ENCODE peak calls at places on chromosomes 4 and X, in four cellular contexts. C is brain microvascular endothelial cell, B is GM23338, L is spleen. K is an unnamed sample.

GRCh38 chr4:52071786-52072552 is 20.9 kb downstream of the SPATA18 start:
- DNase-seq in L (no peak), B (no peak), C (no peak), K (no peak)

GRCh38 chrX:153884136-153885076 is 1.6 kb downstream of the L1CAM start:
- DNase-seq in C (no peak), B (peak), L (no peak), K (no peak)

GRCh38 chrX:107000013-107000515 is at the start of gene MORC4:
- DNase-seq in B (peak), L (peak), C (peak), K (peak)

GRCh38 chr4:48110452-48110978 is 23.5 kb downstream of the TXK start:
- DNase-seq in L (no peak), C (no peak), B (no peak), K (no peak)

GRCh38 chrX:2678583-2678982 is 12.5 kb upstream of the CD99 start:
- DNase-seq in B (no peak), L (no peak), C (no peak), K (no peak)

GRCh38 chr4:143186202-143186601 is 1.5 kb downstream of the USP38 start:
- DNase-seq in C (no peak), L (no peak), B (no peak), K (no peak)

GRCh38 chr4:1855334-1856070 is 454 bp downstream of the LETM1 start:
- DNase-seq in B (no peak), L (no peak), C (no peak), K (peak)

GRCh38 chr4:16745009-16745408 is 153.4 kb downstream of the LDB2 start:
- DNase-seq in B (no peak), C (peak), L (no peak), K (no peak)

GRCh38 chr4:77917601-77918000 is 55.0 kb downstream of the MRPL1 start:
- DNase-seq in B (no peak), C (no peak), L (no peak), K (no peak)

GRCh38 chr4:27084685-27085356 is 224.2 kb downstream of the STIM2 start:
- DNase-seq in C (peak), B (peak), L (no peak), K (peak)

GRCh38 chrX:150643271-150643670 is 49.9 kb upstream of the MTMR1 start:
- DNase-seq in L (no peak), B (no peak), C (no peak), K (no peak)

GRCh38 chr4:121785479-121785878 is 15.6 kb upstream of the EXOSC9 start:
- DNase-seq in C (no peak), B (no peak), L (no peak), K (no peak)

GRCh38 chr4:139675156-139675555 is 9.5 kb downstream of the MGST2 start:
- DNase-seq in L (no peak), B (no peak), C (no peak), K (no peak)

GRCh38 chr4:93981594-93981993 is 153.0 kb downstream of the ATOH1 start:
- DNase-seq in B (no peak), C (no peak), L (no peak), K (no peak)

GRCh38 chr4:109027016-109027500 is 264.2 kb upstream of the ETNPPL start:
- DNase-seq in B (no peak), C (no peak), L (no peak), K (no peak)

GRCh38 chrX:5681159-5681558 is 547.5 kb downstream of the NLGN4X start:
- DNase-seq in C (no peak), L (no peak), B (peak), K (no peak)

GRCh38 chrX:5852941-5853340 is 375.7 kb downstream of the NLGN4X start:
- DNase-seq in B (no peak), L (no peak), C (no peak), K (no peak)

GRCh38 chr4:23999714-24000113 is 109.9 kb upstream of the PPARGC1A start:
- DNase-seq in B (no peak), C (no peak), L (no peak), K (no peak)

GRCh38 chrX:64204252-64204651 is 1.3 kb downstream of the AMER1 start:
- DNase-seq in L (peak), C (no peak), B (peak), K (no peak)

GRCh38 chr4:32884198-32884597 is 2164.0 kb downstream of the PCDH7 start:
- DNase-seq in B (no peak), L (no peak), C (no peak), K (no peak)

GRCh38 chrX:15050395-15050794 is 177.2 kb downstream of the MOSPD2 start:
- DNase-seq in L (no peak), C (no peak), B (no peak), K (no peak)
- TF ChIP-seq CTCF in L (no peak), C (peak), B (peak), K (no peak)

GRCh38 chr4:186719925-186720694 is 3.5 kb downstream of the FAT1 start:
- DNase-seq in L (no peak), C (peak), B (peak), K (peak)
- TF ChIP-seq CTCF in L (no peak), C (peak), B (peak), K (peak)

GRCh38 chrX:121308276-121308805 is 260.9 kb downstream of the GLUD2 start:
- DNase-seq in C (peak), L (no peak), B (peak), K (peak)
- TF ChIP-seq CTCF in C (peak), L (no peak), B (peak), K (peak)

GRCh38 chrX:108590496-108590895 is 145.9 kb downstream of the IRS4 start:
- DNase-seq in B (no peak), C (no peak), L (no peak), K (no peak)

GRCh38 chrX:108582151-108582550 is 142.5 kb downstream of the COL4A5 start:
- DNase-seq in B (no peak), L (no peak), C (no peak), K (no peak)

DNA sequence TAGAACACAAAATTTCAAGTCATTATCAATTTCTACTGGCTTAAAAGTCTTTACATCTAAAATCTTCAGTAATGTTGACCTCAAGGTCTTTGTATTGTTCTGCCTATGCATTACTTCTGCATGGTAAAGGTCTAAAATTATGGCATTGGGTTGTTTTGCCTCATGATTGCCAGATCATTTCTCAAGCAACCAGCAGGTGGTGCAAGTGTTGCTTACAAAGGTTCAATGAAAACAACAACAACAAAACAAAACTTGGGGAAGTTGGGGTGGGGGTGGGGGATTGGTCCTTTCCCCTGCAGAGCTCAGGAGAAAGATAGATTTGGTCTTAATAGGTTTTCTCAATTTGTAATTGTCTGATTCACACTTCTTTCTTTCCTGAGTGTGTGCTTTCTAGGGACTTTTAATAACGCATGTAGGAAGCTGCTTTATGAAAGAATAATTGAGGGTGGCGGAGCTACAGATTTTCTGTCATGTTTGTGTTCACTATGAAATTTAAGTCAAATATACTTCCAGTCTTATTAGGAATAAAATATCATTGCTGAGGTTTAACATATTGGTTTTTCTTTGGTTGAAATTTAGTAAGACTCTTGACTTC is 145.1 kb downstream of the COL4A5 start:
- DNase-seq in L (no peak), C (no peak), B (peak), K (no peak)
- TF ChIP-seq CTCF in L (no peak), C (peak), B (peak), K (no peak)

DNA sequence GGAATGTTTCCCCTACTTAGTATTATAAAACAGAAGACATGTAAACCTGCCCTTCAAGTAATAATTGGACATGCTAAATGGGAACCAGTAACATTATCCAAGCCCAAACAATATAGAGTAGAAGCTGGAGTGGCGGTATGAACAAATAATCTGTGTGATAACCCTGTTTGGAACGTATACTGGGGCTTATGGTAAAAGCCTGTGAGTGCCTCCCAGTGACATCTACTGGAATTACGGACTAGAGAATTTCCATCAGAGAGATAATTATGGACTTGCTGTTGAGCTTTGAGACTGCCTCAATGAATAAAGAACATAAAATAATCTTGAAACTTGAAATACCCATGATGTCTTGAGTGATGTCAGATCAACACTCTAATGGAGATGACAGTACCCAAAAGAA is 406.3 kb upstream of the GRIA3 start:
- DNase-seq in L (no peak), B (peak), C (no peak), K (no peak)
- TF ChIP-seq CTCF in L (no peak), B (peak), C (no peak), K (no peak)

DNA sequence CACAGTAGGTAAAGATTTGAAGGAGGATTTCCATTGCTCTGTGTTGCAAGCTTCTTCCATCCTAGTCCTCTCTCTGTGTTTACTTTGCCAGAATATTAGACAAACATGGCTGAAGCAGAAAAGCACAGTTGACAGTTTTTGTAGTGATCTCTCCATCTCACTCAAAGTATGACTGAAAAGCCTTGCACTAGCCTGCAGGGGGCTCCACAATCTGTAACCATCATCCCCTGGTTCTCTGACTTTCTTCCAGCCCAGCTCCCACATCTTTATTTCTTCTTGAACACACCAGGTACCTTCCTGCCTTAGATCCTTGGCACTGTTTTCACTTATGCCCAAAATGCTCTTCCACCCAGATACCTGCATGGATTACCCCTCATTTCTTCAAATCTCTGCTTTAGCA is 34.1 kb upstream of the HHIP start:
- DNase-seq in C (no peak), L (no peak), B (peak), K (peak)
- TF ChIP-seq CTCF in C (peak), L (no peak), B (peak), K (no peak)

GRCh38 chrX:154986826-154987575 is 35.5 kb downstream of the F8 start:
- DNase-seq in C (no peak), B (no peak), L (no peak), K (no peak)
- TF ChIP-seq CTCF in C (no peak), B (no peak), L (no peak), K (no peak)

GRCh38 chrX:136752796-136753195 is 27.9 kb downstream of the ARHGEF6 start:
- DNase-seq in B (no peak), C (peak), L (no peak), K (no peak)
- TF ChIP-seq CTCF in B (no peak), C (no peak), L (no peak), K (no peak)

DNA sequence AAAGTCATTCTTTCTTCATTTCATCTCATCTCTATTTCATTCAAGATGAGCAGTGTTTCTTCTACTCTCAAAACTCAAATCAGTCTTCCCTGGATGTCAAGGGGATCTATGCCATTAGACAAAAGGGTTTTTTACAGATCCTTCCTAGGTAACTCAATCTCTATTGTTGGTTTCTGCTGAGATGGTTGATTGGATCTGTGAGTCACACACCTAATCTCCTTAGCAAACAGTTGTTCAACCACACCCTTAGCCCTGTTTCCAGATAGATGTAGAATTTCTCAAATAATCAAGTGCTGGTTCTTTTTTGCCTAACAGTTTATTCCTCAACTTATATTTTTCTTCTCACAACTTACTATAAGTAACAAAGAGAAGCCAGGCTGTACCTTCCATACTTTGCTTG is 200.5 kb downstream of the KDR start:
- DNase-seq in C (no peak), B (no peak), L (no peak), K (no peak)
- TF ChIP-seq CTCF in C (no peak), B (no peak), L (no peak), K (no peak)